ENCODE peak calls at places on chromosome X, in six cellular contexts. Y is ovary, B is H1, H is stomach, P is uterus, T is K562. D is an unnamed sample.

GRCh38 chrX:11589573-11590110 is 76.1 kb downstream of the ARHGAP6 start:
- DNase-seq in Y (no peak), B (no peak), H (no peak), P (no peak), T (no peak), D (no peak)

GRCh38 chrX:120302434-120302833 is 8.8 kb downstream of the TMEM255A start:
- DNase-seq in Y (no peak), B (no peak), H (no peak), P (no peak), T (no peak), D (no peak)

GRCh38 chrX:10415704-10416001 is 204.7 kb downstream of the MID1 start:
- DNase-seq in Y (no peak), B (no peak), H (no peak), P (no peak), T (no peak), D (no peak)

GRCh38 chrX:49153467-49153866 is 9.1 kb upstream of the MAGIX start:
- DNase-seq in Y (no peak), B (no peak), H (no peak), P (no peak), T (no peak), D (no peak)

GRCh38 chrX:6941041-6941440 is 206.5 kb upstream of the STS start:
- DNase-seq in Y (no peak), B (no peak), H (no peak), P (no peak), T (no peak), D (peak)

GRCh38 chrX:69037786-69038185 is 127.5 kb downstream of the PJA1 start:
- DNase-seq in Y (no peak), B (peak), H (no peak), P (no peak), T (no peak), D (no peak)

GRCh38 chrX:110086916-110087484 is 84.1 kb downstream of the TMEM164 start:
- DNase-seq in Y (no peak), B (no peak), H (no peak), P (no peak), T (peak), D (peak)

GRCh38 chrX:63713510-63713909 is 71.5 kb downstream of the ARHGEF9 start:
- DNase-seq in Y (no peak), B (no peak), H (no peak), P (no peak), T (no peak), D (no peak)

GRCh38 chrX:41447897-41448296 is 754 bp downstream of the NYX start:
- DNase-seq in Y (no peak), B (no peak), H (no peak), P (no peak), T (no peak), D (no peak)

GRCh38 chrX:41442824-41443560 is 4.2 kb upstream of the NYX start:
- DNase-seq in Y (no peak), B (no peak), H (no peak), P (no peak), T (no peak), D (no peak)

GRCh38 chrX:41445781-41446358 is 1.3 kb upstream of the NYX start:
- DNase-seq in Y (no peak), B (no peak), H (no peak), P (no peak), T (no peak), D (no peak)

GRCh38 chrX:41445171-41445570 is 2.0 kb upstream of the NYX start:
- DNase-seq in Y (no peak), B (no peak), H (no peak), P (no peak), T (no peak), D (no peak)

GRCh38 chrX:41441934-41442823 is 5.0 kb upstream of the NYX start:
- DNase-seq in Y (peak), B (peak), H (peak), P (peak), T (peak), D (no peak)
- TF ChIP-seq POLR2A in Y (no peak), B (no peak), H (no peak), P (no peak), T (peak), D (no peak)

DNA sequence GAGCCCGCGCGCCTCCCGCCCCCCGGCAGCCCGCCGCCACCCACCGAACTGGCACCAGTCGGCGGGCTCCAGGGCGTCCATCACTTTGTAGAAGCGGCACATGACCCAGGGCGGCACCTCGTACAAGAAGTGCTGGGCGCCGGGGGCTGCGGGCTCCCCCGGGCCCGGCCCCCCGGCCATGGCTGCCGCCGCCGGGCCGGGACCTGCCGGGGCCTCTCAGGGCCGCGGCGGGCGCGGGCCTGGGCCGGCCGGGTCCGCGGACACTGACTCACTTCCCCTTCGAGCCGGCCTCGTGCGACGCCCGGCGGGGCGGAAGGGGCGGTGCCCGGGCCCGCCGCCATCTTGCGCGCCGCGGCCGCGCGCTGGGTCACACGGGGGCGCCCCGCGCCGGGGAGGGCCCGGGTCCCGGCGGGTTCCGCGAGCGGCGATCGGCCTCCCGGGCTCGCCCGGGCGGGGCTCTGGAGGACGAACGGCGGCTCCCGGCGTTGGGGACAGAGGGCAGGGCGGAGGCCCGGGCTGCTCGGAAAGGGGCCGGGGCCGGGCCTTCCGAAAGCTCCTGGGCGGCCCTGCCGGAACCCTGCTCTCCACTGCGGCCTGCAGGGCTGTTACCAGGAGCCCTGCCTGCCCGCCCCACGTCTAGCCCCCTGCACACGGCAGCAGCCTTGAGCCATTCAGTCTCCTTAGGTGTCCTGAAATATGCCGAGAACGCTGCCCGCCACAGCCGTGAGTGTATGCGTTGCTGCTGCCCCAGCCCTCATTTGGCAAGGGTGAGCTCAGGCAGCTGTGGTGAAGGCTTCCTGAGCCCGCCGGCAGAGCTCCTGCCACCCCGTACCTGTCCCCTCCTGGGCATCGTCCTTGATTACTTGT is at the start of gene IRAK1:
- DNase-seq in Y (peak), B (peak), H (peak), P (peak), T (peak), D (peak)
- TF ChIP-seq POLR2A in Y (no peak), B (no peak), H (no peak), P (peak), T (peak), D (peak)

GRCh38 chrX:44873415-44874270 is 655 bp downstream of the KDM6A start:
- DNase-seq in Y (peak), B (peak), H (peak), P (peak), T (peak), D (no peak)
- TF ChIP-seq POLR2A in Y (peak), B (no peak), H (no peak), P (no peak), T (peak), D (no peak)

DNA sequence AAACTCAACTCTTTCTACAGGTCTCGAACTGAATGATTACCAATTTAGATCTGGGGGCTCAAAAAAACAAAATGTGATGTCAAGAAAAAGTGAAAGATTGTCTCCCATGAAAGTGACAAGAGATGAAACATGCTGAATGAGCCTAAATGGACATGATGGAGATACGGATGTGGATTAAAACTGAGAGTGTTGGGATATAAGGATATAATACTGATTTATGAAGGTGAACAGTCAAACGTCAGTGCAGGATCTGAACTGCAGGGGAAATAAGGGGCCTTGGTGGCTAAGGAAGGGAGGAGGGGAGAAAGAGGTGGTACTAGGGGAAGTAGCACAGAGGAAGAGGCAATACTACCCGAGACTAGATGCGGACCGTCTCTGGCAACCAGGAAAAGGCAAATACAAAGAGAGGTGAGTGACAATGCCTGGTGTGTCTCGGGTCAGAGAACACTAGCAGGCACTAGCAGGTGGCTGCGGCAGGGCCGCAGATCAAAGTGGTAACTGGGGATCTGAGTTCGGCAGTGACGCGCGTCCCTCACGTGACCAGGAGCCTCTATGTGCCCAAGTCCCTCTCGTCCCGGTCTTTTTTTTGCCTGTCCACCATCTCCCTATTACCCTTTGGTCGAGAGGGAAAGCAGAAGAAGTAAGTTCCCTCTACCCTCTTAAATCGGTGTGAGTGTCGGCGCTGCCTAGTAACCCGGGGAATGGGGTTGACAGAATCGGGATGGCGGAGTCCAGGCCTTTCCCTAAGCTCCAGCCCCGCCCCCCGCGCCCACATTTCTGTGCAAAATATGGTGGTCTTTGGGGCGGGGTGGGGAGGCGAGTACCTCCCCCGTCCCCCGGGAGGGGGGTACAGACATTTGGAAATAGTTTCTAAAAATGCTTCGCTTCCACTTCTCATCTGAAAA is at the start of gene TCEAL1:
- DNase-seq in Y (peak), B (peak), H (peak), P (peak), T (peak), D (no peak)
- TF ChIP-seq POLR2A in Y (peak), B (no peak), H (no peak), P (peak), T (no peak), D (no peak)

GRCh38 chrX:103656623-103657022 is 27.8 kb downstream of the TCEAL1 start:
- DNase-seq in Y (no peak), B (no peak), H (no peak), P (no peak), T (no peak), D (peak)
- TF ChIP-seq POLR2A in Y (no peak), B (no peak), H (no peak), P (no peak), T (no peak), D (no peak)

GRCh38 chrX:40008841-40009461 is 88.8 kb downstream of the BCOR start:
- DNase-seq in Y (no peak), B (peak), H (no peak), P (peak), T (no peak), D (no peak)
- TF ChIP-seq POLR2A in Y (no peak), B (no peak), H (no peak), P (no peak), T (no peak), D (no peak)